ENCODE peak calls at places on chromosomes 11 and 22, in six cellular contexts. I is spleen, J is right atrium auricular region, C is fibroblast of lung, E is suprapubic skin, S is SJSA1. K is an unnamed sample.

GRCh38 chr22:31695423-31695822 is 33.4 kb upstream of the PISD start:
- DNase-seq in I (no peak), J (no peak), C (no peak), E (no peak), S (no peak), K (no peak)

GRCh38 chr11:133898031-133898769 is 52.9 kb upstream of the SPATA19 start:
- DNase-seq in I (no peak), J (no peak), C (no peak), E (peak; percentile 31), S (no peak), K (no peak)

GRCh38 chr11:69489746-69490365 is 8.4 kb downstream of the LINC01488 start:
- DNase-seq in I (peak; percentile 52), J (no peak), C (no peak), E (no peak), S (no peak), K (no peak)

GRCh38 chr22:28921585-28921879 is 38.2 kb downstream of the ZNRF3 start:
- DNase-seq in I (no peak), J (no peak), C (no peak), E (no peak), S (no peak), K (no peak)

GRCh38 chr11:86559311-86559945 is 113.0 kb downstream of the ME3 start:
- DNase-seq in I (no peak), J (no peak), C (peak; percentile 60), E (no peak), S (no peak), K (no peak)

GRCh38 chr11:34379539-34379938 is 21.7 kb upstream of the ABTB2 start:
- DNase-seq in I (no peak), J (no peak), C (no peak), E (no peak), S (no peak), K (no peak)

GRCh38 chr11:119727523-119728081 is 1.4 kb downstream of the NECTIN1 start:
- DNase-seq in I (peak; percentile 90), J (no peak), C (no peak), E (no peak), S (peak; percentile 2), K (peak; percentile 37)

GRCh38 chr11:61516675-61517516 is 8.3 kb downstream of the LRRC10B start:
- DNase-seq in I (peak; percentile 83), J (no peak), C (peak; percentile 25), E (no peak), S (peak; percentile 56), K (no peak)

GRCh38 chr11:30917859-30918478 is 331.8 kb upstream of the MPPED2 start:
- DNase-seq in I (no peak), J (no peak), C (peak; percentile 62), E (no peak), S (peak; percentile 45), K (peak; percentile 12)

GRCh38 chr11:69444381-69445130 is 36.9 kb upstream of the LINC01488 start:
- DNase-seq in I (peak; percentile 63), J (peak; percentile 86), C (peak; percentile 94), E (no peak), S (no peak), K (peak; percentile 91)

GRCh38 chr22:42321908-42322561 is 51.6 kb upstream of the TCF20 start:
- DNase-seq in I (no peak), J (no peak), C (no peak), E (no peak), S (no peak), K (no peak)

GRCh38 chr11:58968251-58968711 is 29.0 kb downstream of the GLYATL1 start:
- DNase-seq in I (no peak), J (no peak), C (no peak), E (no peak), S (no peak), K (peak; percentile 36)

GRCh38 chr11:31480930-31481329 is 28.5 kb downstream of the IMMP1L start:
- DNase-seq in I (no peak), J (no peak), C (no peak), E (no peak), S (no peak), K (no peak)

GRCh38 chr11:4826425-4826824 is 5.3 kb downstream of the OR51F2 start:
- DNase-seq in I (no peak), J (no peak), C (no peak), E (no peak), S (no peak), K (peak; percentile 70)

GRCh38 chr22:24901448-24901847 is 45.0 kb downstream of the LHFPL7 start:
- DNase-seq in I (no peak), J (no peak), C (no peak), E (no peak), S (no peak), K (no peak)

GRCh38 chr11:109794501-109794900 is 298.7 kb upstream of the ZC3H12C start:
- DNase-seq in I (no peak), J (no peak), C (no peak), E (no peak), S (peak; percentile 4), K (no peak)

GRCh38 chr11:106087815-106088435 is 10.5 kb downstream of the AASDHPPT start:
- DNase-seq in I (no peak), J (peak; percentile 70), C (peak; percentile 74), E (no peak), S (peak; percentile 10), K (peak; percentile 45)

GRCh38 chr22:41922336-41922735 is 4.3 kb downstream of the TNFRSF13C start:
- DNase-seq in I (peak; percentile 64), J (no peak), C (no peak), E (no peak), S (no peak), K (no peak)

GRCh38 chr11:64361659-64362058 is 2.7 kb downstream of the RPS6KA4 start:
- DNase-seq in I (no peak), J (no peak), C (no peak), E (no peak), S (no peak), K (no peak)

GRCh38 chr11:12888525-12889158 is 120.5 kb upstream of the RASSF10 start:
- DNase-seq in I (peak; percentile 78), J (peak; percentile 95), C (peak; percentile 94), E (peak; percentile 89), S (peak; percentile 86), K (peak; percentile 85)

GRCh38 chr11:135074397-135074998 is 662.5 kb upstream of the B3GAT1 start:
- DNase-seq in I (no peak), J (no peak), C (no peak), E (no peak), S (no peak), K (no peak)

GRCh38 chr11:1749020-1749758 is 1.2 kb downstream of the IFITM10 start:
- DNase-seq in I (peak; percentile 81), J (no peak), C (no peak), E (peak; percentile 74), S (peak; percentile 21), K (no peak)

GRCh38 chr11:128709402-128709801 is 15.5 kb downstream of the FLI1 start:
- DNase-seq in I (no peak), J (peak; percentile 61), C (peak; percentile 70), E (no peak), S (peak; percentile 90), K (no peak)

GRCh38 chr22:28810839-28811491 is 10.6 kb upstream of the XBP1 start:
- DNase-seq in I (peak; percentile 66), J (no peak), C (no peak), E (no peak), S (no peak), K (no peak)

GRCh38 chr11:2451916-2452694 is 7.3 kb downstream of the KCNQ1 start:
- DNase-seq in I (peak; percentile 57), J (no peak), C (no peak), E (no peak), S (no peak), K (no peak)

GRCh38 chr11:6443269-6444003 is 2.6 kb upstream of the HPX start:
- DNase-seq in I (peak; percentile 82), J (peak; percentile 64), C (peak; percentile 61), E (no peak), S (peak; percentile 15), K (peak; percentile 35)

GRCh38 chr11:18498039-18498438 is 28.7 kb downstream of the TSG101 start:
- DNase-seq in I (no peak), J (no peak), C (no peak), E (no peak), S (no peak), K (no peak)

GRCh38 chr11:2914475-2915195 is 14.6 kb downstream of the PHLDA2 start:
- DNase-seq in I (no peak), J (no peak), C (no peak), E (no peak), S (no peak), K (no peak)

GRCh38 chr11:83292709-83293435 is 6.7 kb upstream of the CCDC90B start:
- DNase-seq in I (no peak), J (no peak), C (peak; percentile 76), E (no peak), S (peak; percentile 33), K (peak; percentile 41)

GRCh38 chr11:78380615-78381029 is 37.0 kb downstream of the GAB2 start:
- DNase-seq in I (no peak), J (no peak), C (peak; percentile 37), E (no peak), S (no peak), K (no peak)

GRCh38 chr11:125348141-125348651 is 147.9 kb downstream of the FEZ1 start:
- DNase-seq in I (peak; percentile 67), J (no peak), C (no peak), E (no peak), S (no peak), K (no peak)
- H3K4me1 ChIP-seq in I (peaks cover 25% of the 10 kb centered on the region), J (no peaks in the 10 kb centered on the region), C (peaks cover 2% of the 10 kb centered on the region), E (peaks cover 12% of the 10 kb centered on the region), S (no peaks in the 10 kb centered on the region), K (no peaks in the 10 kb centered on the region)

DNA sequence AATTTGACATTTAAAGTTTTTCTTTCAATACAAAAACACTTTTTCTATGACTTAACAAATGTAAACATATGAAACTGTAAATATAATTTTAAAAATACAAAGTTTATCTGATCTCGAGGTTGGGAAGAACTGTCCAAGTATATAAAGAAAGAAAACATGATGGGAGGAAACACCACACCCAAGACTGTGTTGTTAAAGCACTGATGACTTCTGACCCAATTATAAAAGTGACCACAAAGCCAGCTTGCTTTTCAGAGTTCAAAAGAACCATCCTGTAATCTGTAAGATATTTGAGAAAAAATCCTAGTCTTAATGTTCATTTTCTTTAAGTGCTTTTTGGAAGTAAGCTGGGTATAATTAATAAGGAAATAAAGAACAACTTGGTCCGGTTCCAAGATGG is 15.6 kb downstream of the CEP57 start:
- DNase-seq in I (no peak), J (no peak), C (no peak), E (no peak), S (no peak), K (no peak)
- H3K4me1 ChIP-seq in I (no peaks in the 10 kb centered on the region), J (no peaks in the 10 kb centered on the region), C (no peaks in the 10 kb centered on the region), E (no peaks in the 10 kb centered on the region), S (no peaks in the 10 kb centered on the region), K (no peaks in the 10 kb centered on the region)

GRCh38 chr11:16902182-16902581 is 112.0 kb downstream of the PLEKHA7 start:
- DNase-seq in I (no peak), J (no peak), C (no peak), E (no peak), S (no peak), K (no peak)
- H3K4me1 ChIP-seq in I (peaks cover 24% of the 10 kb centered on the region), J (no peaks in the 10 kb centered on the region), C (no peaks in the 10 kb centered on the region), E (peaks cover 22% of the 10 kb centered on the region), S (no peaks in the 10 kb centered on the region), K (no peaks in the 10 kb centered on the region)

DNA sequence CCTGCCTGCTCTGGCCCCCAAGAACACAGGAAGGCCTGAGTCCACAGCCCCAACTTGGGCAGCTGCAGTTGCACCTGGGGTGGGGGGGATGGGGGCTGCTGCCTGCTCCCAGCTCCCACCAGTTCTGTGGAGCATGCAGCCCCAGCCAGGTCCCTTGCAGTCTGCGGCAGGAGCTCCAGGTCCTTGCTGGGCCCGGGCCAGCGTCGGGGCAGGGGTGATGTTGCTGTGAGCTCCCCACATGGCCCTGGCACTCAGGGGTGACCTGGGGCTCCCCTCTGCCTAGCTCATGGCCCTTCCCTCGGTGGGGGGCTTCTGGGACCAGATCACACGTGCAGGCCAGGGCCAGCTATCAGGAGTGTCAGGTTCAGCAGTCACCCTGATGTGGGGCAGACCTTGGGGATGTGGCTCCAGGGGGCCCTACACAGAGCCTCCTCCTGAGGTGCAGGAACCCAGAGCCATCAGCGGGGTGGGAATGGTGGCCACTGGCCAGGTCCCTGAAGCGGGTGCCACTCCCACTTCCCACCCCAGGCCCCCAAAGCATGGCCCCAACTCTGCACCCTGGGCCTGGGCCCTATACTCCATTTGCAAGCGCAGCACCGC is 10.4 kb upstream of the MED17 start:
- DNase-seq in I (no peak), J (no peak), C (no peak), E (no peak), S (no peak), K (no peak)
- H3K4me1 ChIP-seq in I (no peaks in the 10 kb centered on the region), J (no peaks in the 10 kb centered on the region), C (no peaks in the 10 kb centered on the region), E (no peaks in the 10 kb centered on the region), S (no peaks in the 10 kb centered on the region), K (no peaks in the 10 kb centered on the region)